ENCODE peak calls at places on chromosomes 16 and 17, in seven cellular contexts. M, L, H, T, Z, X and N are unnamed samples.

GRCh38 chr17:34126496-34126895 is 128.6 kb upstream of the CCL2 start:
- DNase-seq in H (no peak), L (no peak), Z (no peak), M (no peak), X (no peak), T (no peak), N (no peak)

GRCh38 chr17:47982645-47983440 is 11.9 kb downstream of the CDK5RAP3 start:
- DNase-seq in T (no peak), H (no peak), L (no peak), Z (peak), X (no peak), M (no peak), N (no peak)

GRCh38 chr16:57503366-57503765 is 17.1 kb upstream of the DOK4 start:
- DNase-seq in L (no peak), X (no peak), Z (no peak), M (no peak), H (no peak), T (no peak), N (no peak)

GRCh38 chr16:2904100-2904921 is 7.4 kb upstream of the FLYWCH1 start:
- DNase-seq in X (peak), H (no peak), M (peak), Z (peak), T (peak), L (peak), N (peak)

GRCh38 chr17:63937920-63938319 is 5.8 kb upstream of the CD79B start:
- DNase-seq in H (no peak), M (no peak), T (no peak), X (no peak), L (no peak), Z (no peak), N (no peak)

GRCh38 chr17:35025541-35025940 is 38.0 kb downstream of the RFFL start:
- DNase-seq in T (no peak), M (no peak), Z (no peak), X (no peak), L (no peak), H (no peak), N (no peak)

GRCh38 chr16:30113031-30113710 is at the start of gene GDPD3:
- DNase-seq in Z (peak), X (no peak), H (no peak), L (no peak), M (no peak), T (no peak), N (no peak)

GRCh38 chr17:64502809-64503208 is 3.3 kb downstream of the DDX5 start:
- DNase-seq in L (no peak), T (no peak), H (no peak), M (no peak), X (no peak), Z (no peak), N (no peak)

GRCh38 chr16:49575352-49576172 is 202.0 kb downstream of the C16orf78 start:
- DNase-seq in L (peak), X (no peak), M (no peak), Z (peak), H (no peak), T (no peak), N (peak)

GRCh38 chr16:70460737-70461261 is 6.4 kb downstream of the FCSK start:
- DNase-seq in H (no peak), L (no peak), Z (no peak), M (no peak), T (no peak), X (no peak), N (no peak)

GRCh38 chr17:38922538-38923291 is 2.7 kb upstream of the LASP1NB start:
- DNase-seq in Z (no peak), X (peak), H (no peak), M (no peak), T (no peak), L (peak), N (peak)

GRCh38 chr17:50589112-50589712 is 28.7 kb downstream of the CACNA1G start:
- DNase-seq in T (no peak), H (no peak), X (no peak), L (no peak), Z (no peak), M (no peak), N (no peak)

GRCh38 chr17:17073006-17073626 is 30.9 kb downstream of the MPRIP start:
- DNase-seq in M (no peak), H (no peak), L (no peak), X (no peak), Z (no peak), T (no peak), N (no peak)

GRCh38 chr16:48897698-48898205 is 287.8 kb upstream of the N4BP1 start:
- DNase-seq in M (no peak), T (no peak), L (no peak), X (no peak), H (no peak), Z (no peak), N (no peak)

GRCh38 chr17:62737513-62737912 is 70.6 kb downstream of the MARCHF10 start:
- DNase-seq in L (no peak), X (no peak), H (no peak), Z (no peak), T (no peak), M (no peak), N (no peak)

GRCh38 chr17:18980682-18981384 is 23.7 kb downstream of the FAM83G start:
- DNase-seq in Z (no peak), X (no peak), T (no peak), L (no peak), H (no peak), M (no peak), N (no peak)

GRCh38 chr17:61345825-61346628 is 53.6 kb upstream of the TBX2 start:
- DNase-seq in T (no peak), X (no peak), L (no peak), Z (no peak), M (no peak), H (no peak), N (no peak)

GRCh38 chr16:56478228-56479049 is 27.1 kb downstream of the OGFOD1 start:
- DNase-seq in X (peak), L (no peak), M (no peak), Z (no peak), T (no peak), H (no peak), N (no peak)